ENCODE peak calls at places on chromosomes 7 and 10, in eight cellular contexts. M, B, E, H, S, W, Q and F are unnamed samples.

GRCh38 chr10:66234872-66235271 is 691.0 kb upstream of the LRRTM3 start:
- DNase-seq in S (no peak), Q (no peak), M (no peak), H (no peak), B (no peak), E (no peak), W (no peak), F (no peak)

GRCh38 chr7:29424984-29425309 is 138.7 kb upstream of the PRR15 start:
- DNase-seq in H (no peak), M (no peak), Q (no peak), E (no peak), W (no peak), S (no peak), B (no peak), F (no peak)

GRCh38 chr10:62817120-62817762 is 1.1 kb upstream of the EGR2 start:
- DNase-seq in H (peak; percentile 3), M (peak; percentile 37), B (no peak), S (no peak), W (no peak), Q (peak; percentile 28), E (peak; percentile 26), F (peak; percentile 48)

GRCh38 chr10:71684356-71685173 is 35.0 kb downstream of the C10orf105 start:
- DNase-seq in S (no peak), B (no peak), H (no peak), W (peak; percentile 67), M (no peak), E (no peak), Q (no peak), F (no peak)

GRCh38 chr10:114681542-114681941 is 23.5 kb upstream of the ABLIM1 start:
- DNase-seq in W (no peak), Q (no peak), B (no peak), E (peak; percentile 39), S (peak; percentile 8), H (no peak), M (no peak), F (no peak)

GRCh38 chr7:35728412-35729060 is 33.6 kb upstream of the HERPUD2 start:
- DNase-seq in Q (no peak), E (no peak), S (no peak), M (no peak), W (peak; percentile 27), B (no peak), H (no peak), F (no peak)

GRCh38 chr10:103327906-103328305 is 23.0 kb downstream of the PCGF6 start:
- DNase-seq in H (no peak), Q (no peak), B (no peak), S (no peak), E (no peak), M (no peak), W (no peak), F (no peak)

GRCh38 chr10:13990392-13990805 is 340.3 kb downstream of the FRMD4A start:
- DNase-seq in Q (no peak), E (peak; percentile 60), W (no peak), B (no peak), H (peak; percentile 74), S (peak; percentile 77), M (no peak), F (peak; percentile 49)

GRCh38 chr10:24983946-24984345 is 31.5 kb upstream of the PRTFDC1 start:
- DNase-seq in B (no peak), H (peak; percentile 28), W (no peak), S (peak; percentile 32), E (peak; percentile 17), Q (no peak), M (no peak), F (peak; percentile 46)

GRCh38 chr7:85405016-85405415 is 218.2 kb upstream of the SEMA3D start:
- DNase-seq in W (no peak), Q (no peak), E (peak; percentile 10), M (no peak), B (no peak), S (peak; percentile 54), H (no peak), F (peak; percentile 52)

GRCh38 chr7:9210114-9210513 is 776.7 kb downstream of the NXPH1 start:
- DNase-seq in W (no peak), E (no peak), H (no peak), B (no peak), M (no peak), S (no peak), Q (no peak), F (no peak)

GRCh38 chr10:31875608-31876007 is 53.0 kb downstream of the ARHGAP12 start:
- DNase-seq in W (no peak), H (no peak), M (no peak), Q (no peak), S (no peak), B (no peak), E (no peak), F (no peak)

GRCh38 chr7:111025013-111025412 is 65.9 kb upstream of the LRRN3 start:
- DNase-seq in H (no peak), M (no peak), S (no peak), E (no peak), W (no peak), B (no peak), Q (no peak), F (no peak)

GRCh38 chr7:80593869-80594587 is 44.4 kb upstream of the CD36 start:
- DNase-seq in H (peak; percentile 27), S (no peak), B (no peak), E (peak; percentile 7), Q (no peak), M (no peak), W (no peak), F (peak; percentile 39)